ENCODE peak calls at places on chromosomes 6 and 20, in eight cellular contexts. One of them, this sample, is unnamed.

GRCh38 chr6:1641391-1641790 is 31.7 kb downstream of the FOXC1 start:
- DNase-seq in hepatocyte: peak
- DNase-seq in breast epithelium: peak
- DNase-seq in dorsolateral prefrontal cortex: no peak
- DNase-seq in fibroblast of the aortic adventitia: no peak
- DNase-seq in cardiac fibroblast: no peak
- DNase-seq in CD8-positive, alpha-beta memory T cell: no peak
- DNase-seq in PC-3: peak
- DNase-seq in this sample: no peak

GRCh38 chr6:130965657-130966056 is 97.4 kb downstream of the EPB41L2 start:
- DNase-seq in hepatocyte: no peak
- DNase-seq in breast epithelium: no peak
- DNase-seq in dorsolateral prefrontal cortex: no peak
- DNase-seq in fibroblast of the aortic adventitia: peak
- DNase-seq in cardiac fibroblast: peak
- DNase-seq in CD8-positive, alpha-beta memory T cell: no peak
- DNase-seq in PC-3: no peak
- DNase-seq in this sample: no peak

GRCh38 chr6:81751388-81752083 is 945 bp downstream of the TENT5A start:
- DNase-seq in hepatocyte: peak
- DNase-seq in breast epithelium: peak
- DNase-seq in dorsolateral prefrontal cortex: no peak
- DNase-seq in fibroblast of the aortic adventitia: peak
- DNase-seq in cardiac fibroblast: peak
- DNase-seq in CD8-positive, alpha-beta memory T cell: peak
- DNase-seq in PC-3: peak
- DNase-seq in this sample: no peak

GRCh38 chr6:4801491-4802118 is 25.4 kb downstream of the CDYL start:
- DNase-seq in hepatocyte: no peak
- DNase-seq in breast epithelium: no peak
- DNase-seq in dorsolateral prefrontal cortex: no peak
- DNase-seq in fibroblast of the aortic adventitia: no peak
- DNase-seq in cardiac fibroblast: no peak
- DNase-seq in CD8-positive, alpha-beta memory T cell: no peak
- DNase-seq in PC-3: no peak
- DNase-seq in this sample: no peak

GRCh38 chr6:158654498-158654897 is 4.6 kb downstream of the SYTL3 start:
- DNase-seq in hepatocyte: peak
- DNase-seq in breast epithelium: no peak
- DNase-seq in dorsolateral prefrontal cortex: peak
- DNase-seq in fibroblast of the aortic adventitia: peak
- DNase-seq in cardiac fibroblast: peak
- DNase-seq in CD8-positive, alpha-beta memory T cell: no peak
- DNase-seq in PC-3: no peak
- DNase-seq in this sample: no peak

GRCh38 chr20:46767127-46767761 is 57.8 kb downstream of the SLC2A10 start:
- DNase-seq in hepatocyte: peak
- DNase-seq in breast epithelium: no peak
- DNase-seq in dorsolateral prefrontal cortex: no peak
- DNase-seq in fibroblast of the aortic adventitia: peak
- DNase-seq in cardiac fibroblast: peak
- DNase-seq in CD8-positive, alpha-beta memory T cell: no peak
- DNase-seq in PC-3: peak
- DNase-seq in this sample: no peak

GRCh38 chr6:2103644-2104523 is 141.5 kb downstream of the GMDS start:
- DNase-seq in hepatocyte: peak
- DNase-seq in breast epithelium: no peak
- DNase-seq in dorsolateral prefrontal cortex: no peak
- DNase-seq in fibroblast of the aortic adventitia: peak
- DNase-seq in cardiac fibroblast: peak
- DNase-seq in CD8-positive, alpha-beta memory T cell: no peak
- DNase-seq in PC-3: peak
- DNase-seq in this sample: no peak

GRCh38 chr6:160774399-160774798 is 72.4 kb downstream of the PLG start:
- DNase-seq in hepatocyte: no peak
- DNase-seq in breast epithelium: no peak
- DNase-seq in dorsolateral prefrontal cortex: no peak
- DNase-seq in fibroblast of the aortic adventitia: no peak
- DNase-seq in cardiac fibroblast: no peak
- DNase-seq in CD8-positive, alpha-beta memory T cell: no peak
- DNase-seq in PC-3: no peak
- DNase-seq in this sample: no peak

GRCh38 chr6:31922942-31923341 is 4.6 kb upstream of the C2 start:
- DNase-seq in hepatocyte: no peak
- DNase-seq in breast epithelium: no peak
- DNase-seq in dorsolateral prefrontal cortex: no peak
- DNase-seq in fibroblast of the aortic adventitia: peak
- DNase-seq in cardiac fibroblast: no peak
- DNase-seq in CD8-positive, alpha-beta memory T cell: no peak
- DNase-seq in PC-3: peak
- DNase-seq in this sample: no peak

GRCh38 chr6:146785001-146785585 is 186.3 kb downstream of the ADGB start:
- DNase-seq in hepatocyte: peak
- DNase-seq in breast epithelium: no peak
- DNase-seq in dorsolateral prefrontal cortex: no peak
- DNase-seq in fibroblast of the aortic adventitia: peak
- DNase-seq in cardiac fibroblast: peak
- DNase-seq in CD8-positive, alpha-beta memory T cell: no peak
- DNase-seq in PC-3: peak
- DNase-seq in this sample: peak

GRCh38 chr6:15299430-15300131 is 53.7 kb downstream of the JARID2 start:
- DNase-seq in hepatocyte: peak
- DNase-seq in breast epithelium: no peak
- DNase-seq in dorsolateral prefrontal cortex: no peak
- DNase-seq in fibroblast of the aortic adventitia: peak
- DNase-seq in cardiac fibroblast: peak
- DNase-seq in CD8-positive, alpha-beta memory T cell: peak
- DNase-seq in PC-3: peak
- DNase-seq in this sample: no peak

GRCh38 chr20:63284083-63284440 is 8.9 kb upstream of the COL20A1 start:
- DNase-seq in hepatocyte: no peak
- DNase-seq in breast epithelium: no peak
- DNase-seq in dorsolateral prefrontal cortex: no peak
- DNase-seq in fibroblast of the aortic adventitia: no peak
- DNase-seq in cardiac fibroblast: no peak
- DNase-seq in CD8-positive, alpha-beta memory T cell: no peak
- DNase-seq in PC-3: no peak
- DNase-seq in this sample: no peak

GRCh38 chr20:34709836-34710567 is 5.9 kb downstream of the TP53INP2 start:
- DNase-seq in hepatocyte: peak
- DNase-seq in breast epithelium: no peak
- DNase-seq in dorsolateral prefrontal cortex: peak
- DNase-seq in fibroblast of the aortic adventitia: peak
- DNase-seq in cardiac fibroblast: peak
- DNase-seq in CD8-positive, alpha-beta memory T cell: no peak
- DNase-seq in PC-3: peak
- DNase-seq in this sample: no peak

GRCh38 chr6:144786825-144787224 is 501.7 kb downstream of the UTRN start:
- DNase-seq in hepatocyte: no peak
- DNase-seq in breast epithelium: no peak
- DNase-seq in dorsolateral prefrontal cortex: no peak
- DNase-seq in fibroblast of the aortic adventitia: no peak
- DNase-seq in cardiac fibroblast: no peak
- DNase-seq in CD8-positive, alpha-beta memory T cell: no peak
- DNase-seq in PC-3: no peak
- DNase-seq in this sample: no peak

GRCh38 chr6:56932891-56933473 is 21.9 kb upstream of the BEND6 start:
- DNase-seq in hepatocyte: no peak
- DNase-seq in breast epithelium: no peak
- DNase-seq in dorsolateral prefrontal cortex: no peak
- DNase-seq in fibroblast of the aortic adventitia: no peak
- DNase-seq in cardiac fibroblast: no peak
- DNase-seq in CD8-positive, alpha-beta memory T cell: no peak
- DNase-seq in PC-3: no peak
- DNase-seq in this sample: no peak

GRCh38 chr6:7769702-7770101 is 43.8 kb downstream of the BMP6 start:
- DNase-seq in hepatocyte: no peak
- DNase-seq in breast epithelium: no peak
- DNase-seq in dorsolateral prefrontal cortex: no peak
- DNase-seq in fibroblast of the aortic adventitia: peak
- DNase-seq in cardiac fibroblast: peak
- DNase-seq in CD8-positive, alpha-beta memory T cell: no peak
- DNase-seq in PC-3: peak
- DNase-seq in this sample: no peak

GRCh38 chr6:35025241-35026188 is 115.6 kb downstream of the TCP11 start:
- DNase-seq in hepatocyte: no peak
- DNase-seq in breast epithelium: no peak
- DNase-seq in dorsolateral prefrontal cortex: no peak
- DNase-seq in fibroblast of the aortic adventitia: no peak
- DNase-seq in cardiac fibroblast: peak
- DNase-seq in CD8-positive, alpha-beta memory T cell: no peak
- DNase-seq in PC-3: peak
- DNase-seq in this sample: no peak

GRCh38 chr6:14897836-14898235 is 348.0 kb upstream of the JARID2 start:
- DNase-seq in hepatocyte: no peak
- DNase-seq in breast epithelium: no peak
- DNase-seq in dorsolateral prefrontal cortex: no peak
- DNase-seq in fibroblast of the aortic adventitia: no peak
- DNase-seq in cardiac fibroblast: no peak
- DNase-seq in CD8-positive, alpha-beta memory T cell: no peak
- DNase-seq in PC-3: no peak
- DNase-seq in this sample: no peak

GRCh38 chr6:133436652-133437051 is 195.5 kb downstream of the EYA4 start:
- DNase-seq in hepatocyte: no peak
- DNase-seq in breast epithelium: no peak
- DNase-seq in dorsolateral prefrontal cortex: no peak
- DNase-seq in fibroblast of the aortic adventitia: peak
- DNase-seq in cardiac fibroblast: no peak
- DNase-seq in CD8-positive, alpha-beta memory T cell: no peak
- DNase-seq in PC-3: peak
- DNase-seq in this sample: no peak

DNA sequence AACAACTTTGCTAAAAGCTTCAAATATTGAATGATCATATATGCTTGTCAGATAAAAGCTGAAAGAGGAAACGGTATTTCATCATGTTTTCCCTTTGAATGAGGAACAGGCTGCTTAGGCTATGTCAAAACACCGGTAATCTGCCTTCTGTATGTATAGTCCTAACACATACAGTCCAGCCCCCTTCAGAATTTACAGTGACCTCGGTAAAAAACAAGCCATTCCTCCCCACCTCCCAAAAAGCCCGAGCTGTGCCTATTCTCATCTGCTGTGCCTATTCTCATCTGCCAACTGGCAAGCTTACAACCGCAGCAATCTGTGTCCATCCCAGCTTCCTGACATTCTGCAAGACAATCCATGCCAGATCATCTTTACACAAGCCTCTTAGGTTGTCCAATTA is 26.8 kb upstream of the UBE2J1 start:
- DNase-seq in hepatocyte: no peak
- DNase-seq in breast epithelium: no peak
- DNase-seq in dorsolateral prefrontal cortex: peak
- DNase-seq in fibroblast of the aortic adventitia: no peak
- DNase-seq in cardiac fibroblast: no peak
- DNase-seq in CD8-positive, alpha-beta memory T cell: no peak
- DNase-seq in PC-3: no peak
- DNase-seq in this sample: no peak
- H3K4me3 ChIP-seq in hepatocyte: no peak
- H3K4me3 ChIP-seq in breast epithelium: no peak
- H3K4me3 ChIP-seq in dorsolateral prefrontal cortex: no peak
- H3K4me3 ChIP-seq in fibroblast of the aortic adventitia: no peak
- H3K4me3 ChIP-seq in cardiac fibroblast: no peak
- H3K4me3 ChIP-seq in CD8-positive, alpha-beta memory T cell: no peak
- H3K4me3 ChIP-seq in PC-3: no peak
- H3K4me3 ChIP-seq in this sample: no peak

DNA sequence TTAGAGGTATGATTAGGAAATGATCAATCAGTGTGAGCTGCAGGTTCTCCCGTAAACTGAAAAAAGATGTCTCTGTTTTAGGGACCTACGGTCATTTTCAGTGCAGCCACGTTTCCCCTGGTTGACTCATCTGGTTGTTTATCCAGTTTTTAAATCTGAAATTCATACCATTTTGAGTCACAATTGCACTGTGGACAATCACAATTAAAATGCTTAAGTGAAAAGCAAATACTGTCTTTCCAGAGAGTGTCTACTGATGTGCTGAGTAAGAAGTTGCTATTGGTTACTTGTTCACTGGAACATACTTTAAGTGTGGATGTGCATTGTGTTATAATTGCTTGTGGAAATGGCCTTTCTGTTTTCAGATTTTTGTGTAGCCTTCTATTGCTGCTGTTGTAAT is 305.1 kb upstream of the SASH1 start:
- DNase-seq in hepatocyte: no peak
- DNase-seq in breast epithelium: no peak
- DNase-seq in dorsolateral prefrontal cortex: no peak
- DNase-seq in fibroblast of the aortic adventitia: no peak
- DNase-seq in cardiac fibroblast: no peak
- DNase-seq in CD8-positive, alpha-beta memory T cell: no peak
- DNase-seq in PC-3: peak
- DNase-seq in this sample: no peak
- H3K4me3 ChIP-seq in hepatocyte: no peak
- H3K4me3 ChIP-seq in breast epithelium: no peak
- H3K4me3 ChIP-seq in dorsolateral prefrontal cortex: no peak
- H3K4me3 ChIP-seq in fibroblast of the aortic adventitia: no peak
- H3K4me3 ChIP-seq in cardiac fibroblast: no peak
- H3K4me3 ChIP-seq in CD8-positive, alpha-beta memory T cell: no peak
- H3K4me3 ChIP-seq in PC-3: no peak
- H3K4me3 ChIP-seq in this sample: no peak

GRCh38 chr20:21125072-21125848 is 622 bp upstream of the KIZ start:
- DNase-seq in hepatocyte: peak
- DNase-seq in breast epithelium: peak
- DNase-seq in dorsolateral prefrontal cortex: peak
- DNase-seq in fibroblast of the aortic adventitia: peak
- DNase-seq in cardiac fibroblast: peak
- DNase-seq in CD8-positive, alpha-beta memory T cell: no peak
- DNase-seq in PC-3: peak
- DNase-seq in this sample: no peak
- H3K4me3 ChIP-seq in hepatocyte: peak
- H3K4me3 ChIP-seq in breast epithelium: peak
- H3K4me3 ChIP-seq in dorsolateral prefrontal cortex: peak
- H3K4me3 ChIP-seq in fibroblast of the aortic adventitia: peak
- H3K4me3 ChIP-seq in cardiac fibroblast: peak
- H3K4me3 ChIP-seq in CD8-positive, alpha-beta memory T cell: peak
- H3K4me3 ChIP-seq in PC-3: peak
- H3K4me3 ChIP-seq in this sample: peak

GRCh38 chr20:49978685-49979029 is 4.1 kb upstream of the SNAI1 start:
- DNase-seq in hepatocyte: no peak
- DNase-seq in breast epithelium: no peak
- DNase-seq in dorsolateral prefrontal cortex: no peak
- DNase-seq in fibroblast of the aortic adventitia: no peak
- DNase-seq in cardiac fibroblast: no peak
- DNase-seq in CD8-positive, alpha-beta memory T cell: no peak
- DNase-seq in PC-3: no peak
- DNase-seq in this sample: no peak

GRCh38 chr20:49982072-49982345 is 771 bp upstream of the SNAI1 start:
- DNase-seq in hepatocyte: no peak
- DNase-seq in breast epithelium: no peak
- DNase-seq in dorsolateral prefrontal cortex: no peak
- DNase-seq in fibroblast of the aortic adventitia: no peak
- DNase-seq in cardiac fibroblast: no peak
- DNase-seq in CD8-positive, alpha-beta memory T cell: no peak
- DNase-seq in PC-3: no peak
- DNase-seq in this sample: no peak

GRCh38 chr20:49979030-49979832 is 3.5 kb upstream of the SNAI1 start:
- DNase-seq in hepatocyte: peak
- DNase-seq in breast epithelium: no peak
- DNase-seq in dorsolateral prefrontal cortex: no peak
- DNase-seq in fibroblast of the aortic adventitia: peak
- DNase-seq in cardiac fibroblast: no peak
- DNase-seq in CD8-positive, alpha-beta memory T cell: peak
- DNase-seq in PC-3: peak
- DNase-seq in this sample: no peak

GRCh38 chr20:49981218-49982071 is 1.3 kb upstream of the SNAI1 start:
- DNase-seq in hepatocyte: no peak
- DNase-seq in breast epithelium: no peak
- DNase-seq in dorsolateral prefrontal cortex: no peak
- DNase-seq in fibroblast of the aortic adventitia: no peak
- DNase-seq in cardiac fibroblast: no peak
- DNase-seq in CD8-positive, alpha-beta memory T cell: no peak
- DNase-seq in PC-3: no peak
- DNase-seq in this sample: no peak

GRCh38 chr20:49980140-49981008 is 2.4 kb upstream of the SNAI1 start:
- DNase-seq in hepatocyte: no peak
- DNase-seq in breast epithelium: no peak
- DNase-seq in dorsolateral prefrontal cortex: no peak
- DNase-seq in fibroblast of the aortic adventitia: no peak
- DNase-seq in cardiac fibroblast: no peak
- DNase-seq in CD8-positive, alpha-beta memory T cell: no peak
- DNase-seq in PC-3: no peak
- DNase-seq in this sample: no peak
- H3K4me3 ChIP-seq in hepatocyte: no peak
- H3K4me3 ChIP-seq in breast epithelium: no peak
- H3K4me3 ChIP-seq in dorsolateral prefrontal cortex: no peak
- H3K4me3 ChIP-seq in fibroblast of the aortic adventitia: no peak
- H3K4me3 ChIP-seq in cardiac fibroblast: no peak
- H3K4me3 ChIP-seq in CD8-positive, alpha-beta memory T cell: no peak
- H3K4me3 ChIP-seq in PC-3: no peak
- H3K4me3 ChIP-seq in this sample: no peak